ENCODE peak calls at places on chromosomes 11 and 22, in six cellular contexts. O, U, T, E, Z and J are unnamed samples.

GRCh38 chr11:35144811-35145210 is 5.8 kb downstream of the CD44 start:
- DNase-seq in Z (no peak), T (peak), U (no peak), O (no peak), E (no peak), J (no peak)

GRCh38 chr22:17501679-17502285 is 61.5 kb upstream of the SLC25A18 start:
- DNase-seq in E (no peak), Z (peak), U (peak), T (peak), O (peak), J (peak)

GRCh38 chr22:50733521-50734342 is 4.3 kb upstream of the ACR start:
- DNase-seq in T (peak), Z (no peak), U (no peak), O (no peak), E (no peak), J (no peak)

GRCh38 chr22:39254122-39254521 is 9.3 kb upstream of the PDGFB start:
- DNase-seq in T (no peak), O (no peak), U (no peak), Z (no peak), E (no peak), J (no peak)

GRCh38 chr22:46064236-46064965 is 85.9 kb upstream of the PPARA start:
- DNase-seq in O (no peak), E (no peak), T (no peak), Z (no peak), U (no peak), J (no peak)

GRCh38 chr11:93525601-93526000 is 17.6 kb downstream of the SMCO4 start:
- DNase-seq in U (no peak), Z (no peak), T (peak), O (no peak), E (no peak), J (no peak)

GRCh38 chr11:19076744-19077589 is 16.4 kb upstream of the MRGPRX2 start:
- DNase-seq in T (peak), O (peak), U (no peak), E (peak), Z (no peak), J (peak)

GRCh38 chr11:132137981-132138313 is 767.5 kb downstream of the NTM start:
- DNase-seq in Z (no peak), O (no peak), U (no peak), T (no peak), E (no peak), J (no peak)

GRCh38 chr11:44784438-44784760 is 57.6 kb downstream of the TSPAN18 start:
- DNase-seq in T (no peak), E (no peak), U (no peak), O (no peak), Z (no peak), J (no peak)